ENCODE peak calls at places on chromosomes 3 and 15, in six cellular contexts. C is IMR-90, Q is H1, V is mesenchymal stem cell, S is H9, K is trophoblast cell. J is an unnamed sample.

GRCh38 chr3:58366699-58367098 is 34.0 kb downstream of the PXK start:
- DNase-seq in C (peak), Q (no peak), V (no peak), S (no peak), K (no peak), J (no peak)

GRCh38 chr15:25234831-25235230 is 204.0 kb downstream of the UBE3A start:
- DNase-seq in C (no peak), Q (no peak), V (no peak), S (no peak), K (no peak), J (no peak)

GRCh38 chr3:194296448-194296831 is 54.7 kb downstream of the CPN2 start:
- DNase-seq in C (peak), Q (no peak), V (peak), S (peak), K (peak), J (peak)

GRCh38 chr3:194537732-194538247 is 51.0 kb upstream of the ATP13A3 start:
- DNase-seq in C (peak), Q (no peak), V (peak), S (no peak), K (peak), J (no peak)

GRCh38 chr3:145678401-145678800 is 482.6 kb downstream of the PLOD2 start:
- DNase-seq in C (no peak), Q (no peak), V (peak), S (no peak), K (no peak), J (no peak)

GRCh38 chr3:195154793-195155535 is 116.0 kb downstream of the XXYLT1 start:
- DNase-seq in C (peak), Q (no peak), V (peak), S (no peak), K (no peak), J (no peak)

GRCh38 chr3:40455328-40455727 is 1.8 kb upstream of the RPL14 start:
- DNase-seq in C (no peak), Q (no peak), V (no peak), S (no peak), K (no peak), J (no peak)

GRCh38 chr3:136266468-136266867 is 16.3 kb downstream of the PCCB start:
- DNase-seq in C (peak), Q (no peak), V (peak), S (no peak), K (peak), J (no peak)

GRCh38 chr15:76973362-76973743 is 21.6 kb upstream of the PSTPIP1 start:
- DNase-seq in C (peak), Q (peak), V (peak), S (peak), K (no peak), J (peak)

GRCh38 chr3:194109192-194109863 is 26.6 kb upstream of the HES1 start:
- DNase-seq in C (no peak), Q (no peak), V (peak), S (no peak), K (no peak), J (no peak)

GRCh38 chr3:127037423-127037841 is 54.5 kb downstream of the PLXNA1 start:
- DNase-seq in C (no peak), Q (no peak), V (no peak), S (no peak), K (no peak), J (no peak)

GRCh38 chr3:190346541-190346940 is 24.3 kb upstream of the CLDN1 start:
- DNase-seq in C (peak), Q (no peak), V (peak), S (no peak), K (no peak), J (no peak)

GRCh38 chr3:141849056-141849814 is 27.2 kb upstream of the ATP1B3 start:
- DNase-seq in C (no peak), Q (no peak), V (no peak), S (no peak), K (no peak), J (no peak)

GRCh38 chr3:53114011-53114400 is 16.2 kb downstream of the RFT1 start:
- DNase-seq in C (peak), Q (peak), V (peak), S (peak), K (peak), J (peak)

GRCh38 chr3:2477635-2478034 is 379.0 kb downstream of the CNTN4 start:
- DNase-seq in C (no peak), Q (no peak), V (no peak), S (no peak), K (no peak), J (no peak)

GRCh38 chr3:188185717-188186236 is 31.8 kb downstream of the LPP start:
- DNase-seq in C (no peak), Q (no peak), V (peak), S (no peak), K (peak), J (no peak)

GRCh38 chr3:191094057-191094456 is 105.0 kb upstream of the OSTN start:
- DNase-seq in C (peak), Q (no peak), V (peak), S (no peak), K (no peak), J (no peak)

GRCh38 chr15:66851226-66852063 is 149.4 kb downstream of the SMAD6 start:
- DNase-seq in C (peak), Q (peak), V (peak), S (peak), K (peak), J (peak)

GRCh38 chr15:34721802-34722795 is 32.7 kb downstream of the GJD2 start:
- DNase-seq in C (peak), Q (peak), V (peak), S (peak), K (peak), J (peak)

GRCh38 chr3:185498503-185499396 is at the start of gene TMEM41A:
- DNase-seq in C (peak), Q (peak), V (peak), S (peak), K (peak), J (peak)

GRCh38 chr3:169472259-169472900 is 191.1 kb downstream of the MECOM start:
- DNase-seq in C (no peak), Q (no peak), V (no peak), S (no peak), K (no peak), J (no peak)

GRCh38 chr3:107208100-107208499 is 169.1 kb upstream of the CCDC54 start:
- DNase-seq in C (peak), Q (no peak), V (peak), S (no peak), K (peak), J (peak)

GRCh38 chr3:133112666-133113065 is 74.5 kb downstream of the TMEM108 start:
- DNase-seq in C (peak), Q (no peak), V (no peak), S (no peak), K (peak), J (no peak)

GRCh38 chr15:73753250-73754130 is at the start of gene INSYN1:
- DNase-seq in C (no peak), Q (peak), V (peak), S (peak), K (peak), J (no peak)

GRCh38 chr3:141485578-141486415 is 1.0 kb upstream of the RASA2 start:
- DNase-seq in C (peak), Q (no peak), V (peak), S (no peak), K (peak), J (peak)

GRCh38 chr3:61358364-61358763 is 107.1 kb upstream of the FHIT start:
- DNase-seq in C (no peak), Q (no peak), V (peak), S (no peak), K (peak), J (no peak)

GRCh38 chr15:70265466-70265978 is 167.8 kb upstream of the TLE3 start:
- DNase-seq in C (no peak), Q (no peak), V (no peak), S (no peak), K (no peak), J (no peak)

GRCh38 chr3:7190094-7190493 is 329.2 kb downstream of the GRM7 start:
- DNase-seq in C (no peak), Q (no peak), V (no peak), S (no peak), K (no peak), J (no peak)

GRCh38 chr3:29721789-29722188 is 440.9 kb downstream of the RBMS3 start:
- DNase-seq in C (peak), Q (no peak), V (no peak), S (no peak), K (peak), J (no peak)

GRCh38 chr3:58018892-58019291 is 10.7 kb downstream of the FLNB start:
- DNase-seq in C (no peak), Q (no peak), V (no peak), S (no peak), K (peak), J (no peak)

GRCh38 chr15:76935620-76936019 is 4.1 kb downstream of the RCN2 start:
- DNase-seq in C (no peak), Q (no peak), V (no peak), S (no peak), K (no peak), J (no peak)

GRCh38 chr15:59596640-59597039 is 14.9 kb upstream of the GCNT3 start:
- DNase-seq in C (no peak), Q (no peak), V (no peak), S (no peak), K (no peak), J (no peak)

GRCh38 chr15:59591372-59591771 is 20.2 kb upstream of the GCNT3 start:
- DNase-seq in C (no peak), Q (no peak), V (no peak), S (no peak), K (no peak), J (no peak)

GRCh38 chr15:59594991-59595390 is 16.6 kb upstream of the GCNT3 start:
- DNase-seq in C (no peak), Q (no peak), V (no peak), S (no peak), K (no peak), J (no peak)

GRCh38 chr15:59594493-59594942 is 17.1 kb upstream of the GCNT3 start:
- DNase-seq in C (peak), Q (no peak), V (peak), S (no peak), K (no peak), J (no peak)

GRCh38 chr15:59595434-59595915 is 16.1 kb upstream of the GCNT3 start:
- DNase-seq in C (no peak), Q (no peak), V (no peak), S (no peak), K (no peak), J (no peak)
- H4K91ac ChIP-seq in C (no peak), Q (no peak), V (no peak), S (no peak), K (no peak), J (no peak)

DNA sequence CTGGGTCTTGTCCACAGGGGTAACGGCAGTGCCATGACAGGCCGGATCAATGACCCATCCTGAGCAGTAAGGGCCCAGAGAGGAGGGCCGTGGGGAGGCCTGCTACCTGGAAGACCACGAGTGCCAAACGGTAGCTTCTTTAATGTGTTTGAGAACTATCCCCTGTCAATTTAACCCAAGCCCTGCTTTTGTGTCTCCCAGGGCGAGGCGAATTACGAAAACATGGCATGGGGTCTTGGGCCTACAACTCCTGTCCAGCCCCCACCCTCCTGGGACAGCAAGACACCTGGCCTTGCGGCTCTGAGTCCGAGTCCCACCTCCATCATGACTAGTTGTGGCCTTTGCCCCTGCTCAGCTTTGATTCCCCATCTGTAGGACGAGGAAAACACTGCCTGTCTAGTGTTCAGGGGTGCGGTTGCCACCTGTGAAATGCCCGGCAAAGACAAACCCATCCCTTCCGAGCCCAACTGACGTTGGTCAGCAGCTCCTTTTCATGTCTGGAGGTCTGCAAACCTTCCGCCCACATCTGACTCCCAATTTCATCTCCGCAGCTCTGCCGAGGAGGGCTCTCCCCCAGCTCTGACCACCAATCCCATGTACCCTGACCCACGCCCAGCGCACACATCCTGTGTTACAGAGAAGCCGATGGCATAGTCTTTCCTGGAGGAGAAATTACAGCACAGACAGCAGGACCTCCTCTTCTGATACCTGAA is 28.9 kb upstream of the SNRPA1 start:
- DNase-seq in C (no peak), Q (no peak), V (no peak), S (no peak), K (no peak), J (no peak)
- H4K91ac ChIP-seq in C (no peak), Q (no peak), V (no peak), S (no peak), K (no peak), J (no peak)

GRCh38 chr3:81676706-81677456 is 84.6 kb downstream of the GBE1 start:
- DNase-seq in C (no peak), Q (no peak), V (no peak), S (no peak), K (no peak), J (no peak)
- H4K91ac ChIP-seq in C (no peak), Q (no peak), V (no peak), S (no peak), K (no peak), J (no peak)

GRCh38 chr15:33358303-33358702 is 47.5 kb downstream of the RYR3 start:
- DNase-seq in C (no peak), Q (no peak), V (no peak), S (no peak), K (no peak), J (peak)

GRCh38 chr15:33357845-33358244 is 47.1 kb downstream of the RYR3 start:
- DNase-seq in C (no peak), Q (no peak), V (no peak), S (no peak), K (no peak), J (no peak)

DNA sequence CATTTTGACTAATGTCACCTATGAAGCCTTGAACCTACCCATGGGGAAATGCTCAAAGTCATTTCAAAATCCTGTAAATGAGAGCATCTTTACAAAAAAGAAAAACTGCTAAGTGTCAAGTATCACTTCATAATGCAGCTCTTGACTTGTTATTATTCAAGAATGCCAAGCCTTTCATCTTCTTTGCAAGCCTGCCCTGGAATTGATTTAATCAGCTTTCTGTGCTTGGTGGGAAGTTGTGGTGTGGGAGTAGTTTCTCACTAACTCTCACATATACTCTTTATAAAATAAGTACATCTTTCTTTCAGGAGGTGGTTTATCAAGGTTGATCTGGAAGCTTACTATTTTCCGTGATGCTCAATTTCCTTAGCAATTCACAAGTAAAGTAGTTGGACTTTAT is 43.6 kb downstream of the RYR3 start:
- DNase-seq in C (no peak), Q (no peak), V (no peak), S (no peak), K (no peak), J (no peak)
- H4K91ac ChIP-seq in C (no peak), Q (no peak), V (no peak), S (no peak), K (no peak), J (no peak)

GRCh38 chr3:130543322-130543721 is 26.3 kb downstream of the COL6A6 start:
- DNase-seq in C (no peak), Q (no peak), V (no peak), S (no peak), K (no peak), J (no peak)

GRCh38 chr3:130539005-130539404 is 22.0 kb downstream of the COL6A6 start:
- DNase-seq in C (peak), Q (peak), V (peak), S (peak), K (peak), J (peak)

GRCh38 chr3:130533247-130533646 is 16.3 kb downstream of the COL6A6 start:
- DNase-seq in C (no peak), Q (no peak), V (no peak), S (no peak), K (no peak), J (no peak)

GRCh38 chr3:130537609-130538304 is 20.8 kb downstream of the COL6A6 start:
- DNase-seq in C (no peak), Q (no peak), V (no peak), S (no peak), K (no peak), J (no peak)
- H4K91ac ChIP-seq in C (no peak), Q (no peak), V (no peak), S (no peak), K (no peak), J (no peak)

DNA sequence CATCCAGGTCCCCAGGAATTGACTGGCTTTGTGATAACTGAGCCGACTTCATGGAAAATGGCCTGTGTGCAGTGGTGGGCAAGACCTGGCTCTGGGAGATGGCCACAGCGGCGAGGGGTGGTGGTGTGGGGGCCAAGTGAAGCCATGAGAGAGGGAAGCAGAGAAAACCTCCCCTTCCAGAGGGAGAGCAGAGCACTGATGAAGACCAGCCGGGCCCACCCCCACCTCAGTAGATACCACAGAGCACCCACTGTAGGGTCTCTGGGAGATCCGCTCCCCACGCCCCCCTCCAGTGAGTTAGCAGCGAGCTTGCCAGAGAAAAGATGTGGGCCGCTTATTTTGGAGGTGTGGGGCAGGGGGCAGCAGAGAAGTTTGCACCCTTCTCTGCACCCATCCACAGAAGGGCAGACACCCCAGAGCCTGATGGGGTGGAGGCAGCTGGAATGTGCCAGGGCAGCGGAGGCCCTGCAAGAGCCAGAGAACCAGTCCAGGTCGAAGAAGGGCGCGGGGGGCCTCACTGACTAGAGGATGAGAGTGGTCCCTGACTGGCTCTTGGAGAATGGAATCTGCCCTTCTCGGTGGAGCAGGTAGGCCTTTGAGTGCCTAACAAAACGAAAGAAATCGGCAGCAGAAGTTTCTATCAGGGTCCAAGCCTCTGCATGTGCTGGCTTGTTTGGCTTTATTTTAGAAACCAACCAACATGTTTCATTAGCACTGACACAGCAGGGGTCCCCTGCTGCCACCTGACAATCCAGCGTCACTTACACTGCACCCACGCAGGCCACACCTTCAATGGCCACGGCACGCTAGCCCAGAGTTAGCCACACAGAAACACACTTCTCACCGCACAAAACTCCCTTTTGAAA is 28.3 kb downstream of the MELTF start:
- DNase-seq in C (no peak), Q (no peak), V (no peak), S (peak), K (no peak), J (no peak)
- H4K91ac ChIP-seq in C (no peak), Q (no peak), V (no peak), S (no peak), K (no peak), J (peak)

GRCh38 chr3:122389197-122389596 is 5.2 kb downstream of the FAM162A start:
- DNase-seq in C (no peak), Q (no peak), V (no peak), S (no peak), K (no peak), J (no peak)

GRCh38 chr3:122391674-122392446 is 7.9 kb downstream of the FAM162A start:
- DNase-seq in C (peak), Q (no peak), V (no peak), S (no peak), K (no peak), J (no peak)

GRCh38 chr3:122387709-122388108 is 3.7 kb downstream of the FAM162A start:
- DNase-seq in C (no peak), Q (no peak), V (no peak), S (no peak), K (no peak), J (no peak)

GRCh38 chr3:122390665-122391064 is 6.7 kb downstream of the FAM162A start:
- DNase-seq in C (peak), Q (no peak), V (no peak), S (no peak), K (no peak), J (no peak)

GRCh38 chr3:122389892-122390291 is 5.9 kb downstream of the FAM162A start:
- DNase-seq in C (no peak), Q (no peak), V (no peak), S (no peak), K (no peak), J (no peak)
- H4K91ac ChIP-seq in C (no peak), Q (no peak), V (no peak), S (no peak), K (no peak), J (no peak)

GRCh38 chr15:62439543-62440016 is 274.5 kb upstream of the C2CD4B start:
- DNase-seq in C (peak), Q (no peak), V (peak), S (no peak), K (no peak), J (no peak)

GRCh38 chr15:62436235-62436634 is 271.1 kb upstream of the C2CD4B start:
- DNase-seq in C (no peak), Q (no peak), V (no peak), S (no peak), K (no peak), J (no peak)

GRCh38 chr15:62444104-62445027 is 279.3 kb upstream of the C2CD4B start:
- DNase-seq in C (peak), Q (no peak), V (peak), S (no peak), K (peak), J (no peak)

GRCh38 chr15:62440731-62441130 is 275.6 kb upstream of the C2CD4B start:
- DNase-seq in C (no peak), Q (no peak), V (no peak), S (no peak), K (no peak), J (no peak)

DNA sequence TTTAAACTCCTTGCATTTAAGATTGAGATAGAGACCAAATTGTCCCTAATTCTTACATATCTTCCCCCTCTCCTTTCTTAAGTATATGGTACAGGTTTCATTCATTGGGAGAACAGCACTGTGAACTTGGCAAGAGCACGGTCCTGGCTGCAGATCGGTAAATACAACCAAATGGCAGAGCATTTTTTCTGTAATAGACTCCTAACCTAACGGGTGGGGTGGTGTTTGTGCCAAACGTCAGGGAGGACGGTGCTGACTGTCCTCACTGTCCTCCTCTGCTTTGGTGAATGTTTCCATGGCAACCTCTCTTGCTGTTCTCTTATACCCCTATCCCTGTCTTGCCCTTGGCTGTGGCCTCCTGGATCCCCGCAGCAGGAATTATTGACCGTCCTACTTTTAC is 275.2 kb upstream of the C2CD4B start:
- DNase-seq in C (no peak), Q (no peak), V (no peak), S (no peak), K (peak), J (no peak)
- H4K91ac ChIP-seq in C (peak), Q (no peak), V (no peak), S (no peak), K (no peak), J (no peak)